ENCODE peak calls at places on chromosomes 13 and 19, in five cellular contexts. One of them, this sample, is unnamed.
A peak's percentile ranks its signal among the peaks of the same experiment; 100 is the strongest.

GRCh38 chr13:35818577-35819165 is 312.5 kb downstream of the DCLK1 start:
- DNase-seq in ascending aorta: no peak
- DNase-seq in CD4-positive, alpha-beta T cell: no peak
- DNase-seq in breast epithelium: no peak
- DNase-seq in H9: no peak
- DNase-seq in this sample: no peak

GRCh38 chr13:113905942-113906341 is 42.1 kb upstream of the GAS6 start:
- DNase-seq in H9: no peak
- DNase-seq in breast epithelium: peak; percentile 7
- DNase-seq in CD4-positive, alpha-beta T cell: no peak
- DNase-seq in ascending aorta: no peak
- DNase-seq in this sample: no peak

GRCh38 chr19:39497850-39498261 is 891 bp upstream of the DLL3 start:
- DNase-seq in H9: peak; percentile 95
- DNase-seq in breast epithelium: no peak
- DNase-seq in ascending aorta: no peak
- DNase-seq in CD4-positive, alpha-beta T cell: no peak
- DNase-seq in this sample: no peak

GRCh38 chr13:33676700-33677048 is 141.3 kb upstream of the RFC3 start:
- DNase-seq in H9: no peak
- DNase-seq in CD4-positive, alpha-beta T cell: no peak
- DNase-seq in breast epithelium: peak; percentile 69
- DNase-seq in ascending aorta: no peak
- DNase-seq in this sample: no peak

GRCh38 chr19:11361037-11361770 is 6.0 kb downstream of the PLPPR2 start:
- DNase-seq in CD4-positive, alpha-beta T cell: no peak
- DNase-seq in breast epithelium: no peak
- DNase-seq in ascending aorta: no peak
- DNase-seq in H9: peak; percentile 96
- DNase-seq in this sample: no peak

GRCh38 chr13:112444416-112445399 is 68.6 kb downstream of the SPACA7 start:
- DNase-seq in H9: peak; percentile 21
- DNase-seq in CD4-positive, alpha-beta T cell: no peak
- DNase-seq in breast epithelium: peak; percentile 9
- DNase-seq in ascending aorta: no peak
- DNase-seq in this sample: no peak

GRCh38 chr19:18349524-18350128 is 9.2 kb downstream of the PGPEP1 start:
- DNase-seq in H9: no peak
- DNase-seq in CD4-positive, alpha-beta T cell: no peak
- DNase-seq in ascending aorta: no peak
- DNase-seq in breast epithelium: no peak
- DNase-seq in this sample: no peak

GRCh38 chr13:43303040-43303729 is 279.8 kb downstream of the DNAJC15 start:
- DNase-seq in breast epithelium: peak; percentile 33
- DNase-seq in CD4-positive, alpha-beta T cell: no peak
- DNase-seq in ascending aorta: no peak
- DNase-seq in H9: peak; percentile 73
- DNase-seq in this sample: no peak

GRCh38 chr13:84802073-84802472 is 919.8 kb upstream of the SLITRK1 start:
- DNase-seq in ascending aorta: no peak
- DNase-seq in CD4-positive, alpha-beta T cell: no peak
- DNase-seq in H9: no peak
- DNase-seq in breast epithelium: no peak
- DNase-seq in this sample: no peak

GRCh38 chr19:3324405-3324856 is 42.0 kb upstream of the NFIC start:
- DNase-seq in CD4-positive, alpha-beta T cell: peak; percentile 61
- DNase-seq in H9: peak; percentile 73
- DNase-seq in ascending aorta: no peak
- DNase-seq in breast epithelium: no peak
- DNase-seq in this sample: peak; percentile 55

GRCh38 chr13:80001510-80001842 is 339.4 kb downstream of the SPRY2 start:
- DNase-seq in breast epithelium: no peak
- DNase-seq in ascending aorta: no peak
- DNase-seq in H9: no peak
- DNase-seq in CD4-positive, alpha-beta T cell: no peak
- DNase-seq in this sample: no peak

GRCh38 chr13:37403776-37404497 is 194.6 kb downstream of the POSTN start:
- DNase-seq in breast epithelium: no peak
- DNase-seq in CD4-positive, alpha-beta T cell: no peak
- DNase-seq in ascending aorta: no peak
- DNase-seq in H9: no peak
- DNase-seq in this sample: no peak

GRCh38 chr13:67493835-67494234 is 263.7 kb upstream of the PCDH9 start:
- DNase-seq in ascending aorta: no peak
- DNase-seq in breast epithelium: no peak
- DNase-seq in CD4-positive, alpha-beta T cell: no peak
- DNase-seq in H9: no peak
- DNase-seq in this sample: no peak

GRCh38 chr19:45632468-45633196 is 6.6 kb downstream of the EML2 start:
- DNase-seq in H9: peak; percentile 94
- DNase-seq in ascending aorta: no peak
- DNase-seq in breast epithelium: peak; percentile 71
- DNase-seq in CD4-positive, alpha-beta T cell: no peak
- DNase-seq in this sample: no peak

GRCh38 chr19:49689133-49690072 is at the start of gene ADM5:
- DNase-seq in CD4-positive, alpha-beta T cell: no peak
- DNase-seq in H9: peak; percentile 82
- DNase-seq in ascending aorta: no peak
- DNase-seq in breast epithelium: peak; percentile 50
- DNase-seq in this sample: no peak

GRCh38 chr13:99982741-99983400 is 1.3 kb downstream of the ZIC2 start:
- DNase-seq in H9: no peak
- DNase-seq in CD4-positive, alpha-beta T cell: no peak
- DNase-seq in breast epithelium: no peak
- DNase-seq in ascending aorta: no peak
- DNase-seq in this sample: no peak

GRCh38 chr13:33080962-33081655 is 64.9 kb downstream of the KL start:
- DNase-seq in breast epithelium: no peak
- DNase-seq in CD4-positive, alpha-beta T cell: no peak
- DNase-seq in H9: no peak
- DNase-seq in ascending aorta: no peak
- DNase-seq in this sample: no peak

GRCh38 chr13:111140562-111141105 is 25.5 kb downstream of the ARHGEF7 start:
- DNase-seq in H9: no peak
- DNase-seq in CD4-positive, alpha-beta T cell: no peak
- DNase-seq in breast epithelium: no peak
- DNase-seq in ascending aorta: no peak
- DNase-seq in this sample: no peak

GRCh38 chr13:38262211-38262610 is 87.4 kb upstream of the UFM1 start:
- DNase-seq in breast epithelium: no peak
- DNase-seq in CD4-positive, alpha-beta T cell: no peak
- DNase-seq in H9: no peak
- DNase-seq in ascending aorta: no peak
- DNase-seq in this sample: no peak

GRCh38 chr19:11530432-11530831 is 1.5 kb upstream of the ECSIT start:
- DNase-seq in CD4-positive, alpha-beta T cell: no peak
- DNase-seq in H9: peak; percentile 96
- DNase-seq in breast epithelium: peak; percentile 67
- DNase-seq in ascending aorta: no peak
- DNase-seq in this sample: no peak

GRCh38 chr13:94842901-94843300 is 130.6 kb upstream of the SOX21 start:
- DNase-seq in CD4-positive, alpha-beta T cell: no peak
- DNase-seq in breast epithelium: no peak
- DNase-seq in H9: no peak
- DNase-seq in ascending aorta: no peak
- DNase-seq in this sample: no peak
- H3K9me3 ChIP-seq in CD4-positive, alpha-beta T cell: no peaks in the 10 kb centered on the region
- H3K9me3 ChIP-seq in breast epithelium: no peaks in the 10 kb centered on the region
- H3K9me3 ChIP-seq in H9: no peaks in the 10 kb centered on the region
- H3K9me3 ChIP-seq in ascending aorta: no peaks in the 10 kb centered on the region
- H3K9me3 ChIP-seq in this sample: no peaks in the 10 kb centered on the region

DNA sequence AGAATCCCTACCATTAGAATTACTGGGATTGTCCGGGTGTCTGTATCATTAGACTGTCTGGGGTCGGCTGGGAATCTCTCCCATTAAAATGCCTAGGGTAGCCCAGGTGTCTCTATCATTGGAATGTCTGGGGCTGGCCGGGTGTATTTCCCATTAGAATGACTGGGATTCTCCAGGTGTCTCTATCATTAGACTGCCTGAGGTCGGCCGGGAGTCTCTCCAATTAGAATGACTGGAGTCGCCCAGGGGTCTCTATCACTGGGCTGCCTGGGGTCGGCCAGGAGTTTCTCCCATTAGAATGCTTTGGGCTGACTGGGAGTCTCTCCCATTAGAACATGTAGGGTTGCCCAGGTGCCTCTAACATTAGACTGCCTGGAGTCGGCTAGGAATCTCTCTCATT is 1560.7 kb downstream of the UQCRFS1 start:
- DNase-seq in H9: peak; percentile 12
- DNase-seq in ascending aorta: no peak
- DNase-seq in CD4-positive, alpha-beta T cell: no peak
- DNase-seq in breast epithelium: no peak
- DNase-seq in this sample: no peak
- H3K9me3 ChIP-seq in H9: peaks cover 98% of the 10 kb centered on the region
- H3K9me3 ChIP-seq in ascending aorta: peaks cover 3% of the 10 kb centered on the region
- H3K9me3 ChIP-seq in CD4-positive, alpha-beta T cell: peaks cover 39% of the 10 kb centered on the region
- H3K9me3 ChIP-seq in breast epithelium: peaks cover 92% of the 10 kb centered on the region
- H3K9me3 ChIP-seq in this sample: peaks cover 2% of the 10 kb centered on the region

DNA sequence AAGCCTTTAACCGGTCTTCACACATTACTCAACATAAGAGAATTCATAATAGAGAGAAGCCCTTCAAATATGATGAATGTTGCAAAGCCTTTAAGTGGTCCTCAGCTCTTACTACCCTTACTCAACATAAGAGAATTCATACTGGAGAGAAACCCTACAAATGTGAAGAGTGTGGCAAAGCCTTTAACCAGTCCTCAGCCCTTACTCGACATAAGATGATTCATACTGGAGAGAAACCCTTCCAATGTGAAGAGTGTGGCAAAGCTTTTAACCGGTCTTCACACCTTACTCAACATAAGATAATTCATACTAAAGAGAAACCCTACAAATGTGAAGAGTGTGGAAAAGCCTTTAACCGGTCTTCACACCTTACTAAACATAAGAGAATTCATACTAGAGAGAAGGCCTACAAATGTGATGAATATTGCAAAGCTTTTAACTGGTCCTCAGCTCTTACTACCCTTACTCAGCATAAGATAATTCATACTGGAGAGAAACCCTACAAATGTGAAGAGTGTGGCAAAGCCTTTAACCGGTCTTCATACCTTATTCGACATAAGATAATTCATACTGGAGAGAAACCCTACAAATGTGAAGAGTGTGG is 36.4 kb downstream of the ZNF257 start:
- DNase-seq in breast epithelium: no peak
- DNase-seq in ascending aorta: no peak
- DNase-seq in CD4-positive, alpha-beta T cell: no peak
- DNase-seq in H9: no peak
- DNase-seq in this sample: no peak
- H3K9me3 ChIP-seq in breast epithelium: peaks cover 71% of the 10 kb centered on the region
- H3K9me3 ChIP-seq in ascending aorta: peaks cover 12% of the 10 kb centered on the region
- H3K9me3 ChIP-seq in CD4-positive, alpha-beta T cell: peaks cover 73% of the 10 kb centered on the region
- H3K9me3 ChIP-seq in H9: peaks cover 42% of the 10 kb centered on the region
- H3K9me3 ChIP-seq in this sample: peaks cover 11% of the 10 kb centered on the region

GRCh38 chr19:56562766-56563165 is 4.5 kb upstream of the ZNF470 start:
- DNase-seq in ascending aorta: no peak
- DNase-seq in CD4-positive, alpha-beta T cell: no peak
- DNase-seq in H9: no peak
- DNase-seq in breast epithelium: no peak
- DNase-seq in this sample: no peak
- H3K9me3 ChIP-seq in ascending aorta: peaks cover 72% of the 10 kb centered on the region
- H3K9me3 ChIP-seq in CD4-positive, alpha-beta T cell: peaks cover 76% of the 10 kb centered on the region
- H3K9me3 ChIP-seq in H9: peaks cover 38% of the 10 kb centered on the region
- H3K9me3 ChIP-seq in breast epithelium: peaks cover 79% of the 10 kb centered on the region
- H3K9me3 ChIP-seq in this sample: peaks cover 29% of the 10 kb centered on the region

GRCh38 chr19:33194884-33195710 is 967 bp downstream of the LRP3 start:
- DNase-seq in H9: no peak
- DNase-seq in ascending aorta: no peak
- DNase-seq in breast epithelium: no peak
- DNase-seq in CD4-positive, alpha-beta T cell: no peak
- DNase-seq in this sample: no peak

GRCh38 chr19:33197591-33198000 is 3.5 kb downstream of the LRP3 start:
- DNase-seq in CD4-positive, alpha-beta T cell: no peak
- DNase-seq in H9: no peak
- DNase-seq in breast epithelium: no peak
- DNase-seq in ascending aorta: no peak
- DNase-seq in this sample: no peak

GRCh38 chr19:33194527-33194883 is 375 bp downstream of the LRP3 start:
- DNase-seq in CD4-positive, alpha-beta T cell: no peak
- DNase-seq in ascending aorta: no peak
- DNase-seq in H9: no peak
- DNase-seq in breast epithelium: no peak
- DNase-seq in this sample: no peak

GRCh38 chr19:33195711-33196347 is 1.7 kb downstream of the LRP3 start:
- DNase-seq in breast epithelium: no peak
- DNase-seq in H9: no peak
- DNase-seq in ascending aorta: no peak
- DNase-seq in CD4-positive, alpha-beta T cell: no peak
- DNase-seq in this sample: no peak

GRCh38 chr19:33196446-33197193 is 2.5 kb downstream of the LRP3 start:
- DNase-seq in breast epithelium: no peak
- DNase-seq in CD4-positive, alpha-beta T cell: no peak
- DNase-seq in ascending aorta: no peak
- DNase-seq in H9: no peak
- DNase-seq in this sample: no peak
- H3K9me3 ChIP-seq in breast epithelium: no peaks in the 10 kb centered on the region
- H3K9me3 ChIP-seq in CD4-positive, alpha-beta T cell: no peaks in the 10 kb centered on the region
- H3K9me3 ChIP-seq in ascending aorta: no peaks in the 10 kb centered on the region
- H3K9me3 ChIP-seq in H9: no peaks in the 10 kb centered on the region
- H3K9me3 ChIP-seq in this sample: no peaks in the 10 kb centered on the region

DNA sequence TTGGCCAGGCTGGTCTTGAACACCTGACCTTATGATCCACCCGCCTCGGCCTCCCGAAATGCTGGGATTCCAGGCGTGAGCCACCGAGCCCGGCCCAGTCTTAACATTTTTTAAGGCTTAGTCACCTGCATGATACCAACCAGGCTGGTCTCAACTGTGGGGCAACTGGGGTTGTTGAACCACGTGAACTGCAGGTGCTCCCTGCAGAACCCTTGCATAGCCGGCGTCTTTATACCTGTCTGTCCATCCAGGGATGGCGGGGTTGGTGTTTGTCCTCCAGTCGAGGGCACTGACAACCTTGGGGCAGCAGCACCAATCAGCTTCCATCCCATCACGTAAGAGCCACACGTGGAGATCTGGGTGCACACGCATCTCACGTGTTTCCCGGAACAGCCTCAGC is 24.8 kb upstream of the LILRA2 start:
- DNase-seq in H9: no peak
- DNase-seq in CD4-positive, alpha-beta T cell: no peak
- DNase-seq in breast epithelium: no peak
- DNase-seq in ascending aorta: no peak
- DNase-seq in this sample: no peak
- H3K9me3 ChIP-seq in H9: peaks cover 72% of the 10 kb centered on the region
- H3K9me3 ChIP-seq in CD4-positive, alpha-beta T cell: no peaks in the 10 kb centered on the region
- H3K9me3 ChIP-seq in breast epithelium: no peaks in the 10 kb centered on the region
- H3K9me3 ChIP-seq in ascending aorta: no peaks in the 10 kb centered on the region
- H3K9me3 ChIP-seq in this sample: no peaks in the 10 kb centered on the region

GRCh38 chr19:44107751-44108150 is 5.4 kb upstream of the ZNF225 start:
- DNase-seq in breast epithelium: no peak
- DNase-seq in H9: no peak
- DNase-seq in CD4-positive, alpha-beta T cell: no peak
- DNase-seq in ascending aorta: no peak
- DNase-seq in this sample: no peak
- H3K9me3 ChIP-seq in breast epithelium: peaks cover 82% of the 10 kb centered on the region
- H3K9me3 ChIP-seq in H9: peaks cover 26% of the 10 kb centered on the region
- H3K9me3 ChIP-seq in CD4-positive, alpha-beta T cell: peaks cover 68% of the 10 kb centered on the region
- H3K9me3 ChIP-seq in ascending aorta: peaks cover 58% of the 10 kb centered on the region
- H3K9me3 ChIP-seq in this sample: peaks cover 27% of the 10 kb centered on the region

GRCh38 chr19:56864443-56865125 is 24.1 kb upstream of the PEG3 start:
- DNase-seq in H9: no peak
- DNase-seq in breast epithelium: no peak
- DNase-seq in CD4-positive, alpha-beta T cell: no peak
- DNase-seq in ascending aorta: no peak
- DNase-seq in this sample: no peak
- H3K9me3 ChIP-seq in H9: peaks cover 70% of the 10 kb centered on the region
- H3K9me3 ChIP-seq in breast epithelium: peaks cover 12% of the 10 kb centered on the region
- H3K9me3 ChIP-seq in CD4-positive, alpha-beta T cell: peaks cover 17% of the 10 kb centered on the region
- H3K9me3 ChIP-seq in ascending aorta: no peaks in the 10 kb centered on the region
- H3K9me3 ChIP-seq in this sample: peaks cover 3% of the 10 kb centered on the region